ENCODE peak calls at places on chromosomes 5 and 9, in five cellular contexts. E, R, L, F and N are unnamed samples.

GRCh38 chr5:95822408-95823240 is at the start of gene GLRX:
- DNase-seq in E (peak), R (peak), L (peak), F (peak), N (no peak)

GRCh38 chr9:94843089-94843488 is 116.6 kb downstream of the AOPEP start:
- DNase-seq in E (no peak), R (no peak), L (no peak), F (no peak), N (no peak)

GRCh38 chr9:94967481-94967880 is 241.0 kb downstream of the AOPEP start:
- DNase-seq in E (peak), R (no peak), L (no peak), F (no peak), N (no peak)

GRCh38 chr5:56375011-56375410 is 141.9 kb upstream of the ANKRD55 start:
- DNase-seq in E (no peak), R (no peak), L (no peak), F (no peak), N (no peak)

GRCh38 chr5:138972230-138972629 is 97.1 kb upstream of the LRRTM2 start:
- DNase-seq in E (no peak), R (no peak), L (no peak), F (no peak), N (no peak)

GRCh38 chr5:101390317-101390908 is 487.3 kb upstream of the ST8SIA4 start:
- DNase-seq in E (no peak), R (no peak), L (no peak), F (peak), N (no peak)

GRCh38 chr5:126171916-126172315 is 251.3 kb upstream of the GRAMD2B start:
- DNase-seq in E (no peak), R (no peak), L (no peak), F (no peak), N (no peak)

GRCh38 chr5:138488481-138488945 is 23.2 kb downstream of the EGR1 start:
- DNase-seq in E (no peak), R (no peak), L (no peak), F (no peak), N (no peak)

GRCh38 chr9:133701321-133701980 is 36.7 kb downstream of the SARDH start:
- DNase-seq in E (peak), R (no peak), L (peak), F (no peak), N (no peak)

GRCh38 chr5:159088371-159088770 is 11.3 kb downstream of the EBF1 start:
- DNase-seq in E (no peak), R (no peak), L (no peak), F (no peak), N (no peak)

GRCh38 chr9:125332527-125332926 is 70.9 kb downstream of the GAPVD1 start:
- DNase-seq in E (no peak), R (no peak), L (peak), F (no peak), N (no peak)

GRCh38 chr5:135398160-135398854 is 724 bp downstream of the MACROH2A1 start:
- DNase-seq in E (peak), R (peak), L (peak), F (no peak), N (no peak)

GRCh38 chr5:163408311-163408923 is 29.0 kb upstream of the CCNG1 start:
- DNase-seq in E (peak), R (peak), L (peak), F (peak), N (peak)

GRCh38 chr5:31319338-31319737 is 125.9 kb downstream of the CDH6 start:
- DNase-seq in E (no peak), R (no peak), L (no peak), F (no peak), N (no peak)

GRCh38 chr5:142182840-142183239 is 74.3 kb downstream of the NDFIP1 start:
- DNase-seq in E (no peak), R (no peak), L (no peak), F (no peak), N (no peak)

GRCh38 chr5:77709340-77709739 is 66.8 kb downstream of the TBCA start:
- DNase-seq in E (no peak), R (no peak), L (no peak), F (no peak), N (no peak)

GRCh38 chr9:125985998-125986655 is 239.0 kb downstream of the PBX3 start:
- DNase-seq in E (peak), R (no peak), L (no peak), F (no peak), N (no peak)

GRCh38 chr5:139814191-139814601 is 18.6 kb downstream of the PSD2 start:
- DNase-seq in E (no peak), R (no peak), L (no peak), F (no peak), N (no peak)

GRCh38 chr5:151448038-151448985 is 909 bp downstream of the SLC36A1 start:
- DNase-seq in E (peak), R (no peak), L (peak), F (peak), N (no peak)

GRCh38 chr5:111553889-111554288 is 41.6 kb upstream of the STARD4 start:
- DNase-seq in E (no peak), R (no peak), L (no peak), F (no peak), N (no peak)

GRCh38 chr9:72769546-72769945 is 183.3 kb downstream of the ALDH1A1 start:
- DNase-seq in E (no peak), R (no peak), L (no peak), F (no peak), N (no peak)

GRCh38 chr9:12775963-12776774 is 1.3 kb downstream of the LURAP1L start:
- DNase-seq in E (peak), R (no peak), L (no peak), F (peak), N (no peak)

GRCh38 chr5:175383350-175383749 is 60.6 kb downstream of the DRD1 start:
- DNase-seq in E (no peak), R (no peak), L (no peak), F (peak), N (no peak)

GRCh38 chr5:180335614-180336233 is 17.4 kb downstream of the GFPT2 start:
- DNase-seq in E (no peak), R (no peak), L (no peak), F (no peak), N (no peak)

GRCh38 chr5:61245486-61245885 is 83.2 kb upstream of the SMIM15 start:
- DNase-seq in E (no peak), R (no peak), L (no peak), F (no peak), N (no peak)

GRCh38 chr9:129972816-129973215 is 70.2 kb downstream of the FNBP1 start:
- DNase-seq in E (no peak), R (no peak), L (no peak), F (no peak), N (no peak)

GRCh38 chr9:81822967-81823366 is 105.3 kb upstream of the SPATA31D4 start:
- DNase-seq in E (no peak), R (no peak), L (no peak), F (no peak), N (no peak)

GRCh38 chr5:72248352-72249032 is 71.5 kb downstream of the MRPS27 start:
- DNase-seq in E (peak), R (no peak), L (no peak), F (peak), N (no peak)

GRCh38 chr5:6714221-6715041 is 1.2 kb downstream of the TENT4A start:
- DNase-seq in E (peak), R (peak), L (peak), F (no peak), N (no peak)

GRCh38 chr5:125412051-125412560 is 665.7 kb upstream of the ZNF608 start:
- DNase-seq in E (no peak), R (no peak), L (no peak), F (peak), N (no peak)

GRCh38 chr5:66425842-66426241 is 170.4 kb upstream of the MAST4 start:
- DNase-seq in E (no peak), R (no peak), L (no peak), F (no peak), N (no peak)

GRCh38 chr5:127683006-127683405 is 20.2 kb upstream of the CCDC192 start:
- DNase-seq in E (no peak), R (no peak), L (no peak), F (no peak), N (no peak)

GRCh38 chr5:74067748-74068541 is 441.9 kb downstream of the ARHGEF28 start:
- DNase-seq in E (no peak), R (no peak), L (no peak), F (no peak), N (no peak)

GRCh38 chr9:8251566-8251965 is 452.0 kb upstream of the DMAC1 start:
- DNase-seq in E (no peak), R (no peak), L (no peak), F (no peak), N (no peak)

GRCh38 chr5:1291611-1292080 is 3.2 kb downstream of the TERT start:
- DNase-seq in E (no peak), R (no peak), L (no peak), F (no peak), N (no peak)

GRCh38 chr5:83377131-83377865 is 94.2 kb upstream of the VCAN start:
- DNase-seq in E (no peak), R (no peak), L (no peak), F (no peak), N (no peak)

GRCh38 chr5:23001120-23001519 is 148.0 kb upstream of the CDH12 start:
- DNase-seq in E (no peak), R (no peak), L (no peak), F (no peak), N (no peak)

GRCh38 chr9:73215249-73215648 is 63.6 kb downstream of the ANXA1 start:
- DNase-seq in E (no peak), R (no peak), L (no peak), F (no peak), N (no peak)

GRCh38 chr5:33313150-33313549 is 127.6 kb upstream of the TARS1 start:
- DNase-seq in E (no peak), R (no peak), L (no peak), F (no peak), N (no peak)

GRCh38 chr5:136731241-136731885 is 366.0 kb upstream of the TRPC7 start:
- DNase-seq in E (no peak), R (no peak), L (no peak), F (no peak), N (no peak)